ENCODE peak calls at places on chromosomes 2 and 18, in eight cellular contexts. J, I, B, Y, V, F, T and U are unnamed samples.

GRCh38 chr18:59094569-59094968 is 45.1 kb upstream of the SEC11C start:
- DNase-seq in I (no peak), Y (no peak), J (no peak), F (no peak), T (no peak), V (no peak), B (no peak), U (no peak)

GRCh38 chr2:234178309-234179030 is 128.0 kb downstream of the SPP2 start:
- DNase-seq in V (peak), I (no peak), Y (no peak), T (no peak), F (no peak), B (no peak), J (no peak), U (no peak)

GRCh38 chr18:22314406-22314805 is 103.3 kb downstream of the CTAGE1 start:
- DNase-seq in V (no peak), B (no peak), Y (no peak), I (no peak), F (no peak), J (no peak), T (no peak), U (no peak)

GRCh38 chr18:9017900-9018217 is 84.6 kb upstream of the NDUFV2 start:
- DNase-seq in Y (no peak), J (no peak), F (no peak), I (no peak), V (no peak), T (no peak), B (no peak), U (no peak)

GRCh38 chr2:174612960-174613359 is 15.4 kb upstream of the WIPF1 start:
- DNase-seq in I (no peak), T (no peak), J (no peak), V (no peak), F (no peak), Y (no peak), B (no peak), U (no peak)

GRCh38 chr18:71036783-71037182 is 747.9 kb downstream of the SOCS6 start:
- DNase-seq in J (no peak), F (no peak), Y (no peak), T (no peak), V (no peak), B (no peak), I (no peak), U (no peak)

GRCh38 chr2:202944403-202944802 is 32.3 kb downstream of the CARF start:
- DNase-seq in T (no peak), B (no peak), F (no peak), Y (no peak), V (no peak), I (no peak), J (no peak), U (no peak)

GRCh38 chr2:174615951-174616436 is 18.4 kb upstream of the WIPF1 start:
- DNase-seq in V (no peak), Y (no peak), I (no peak), J (no peak), T (no peak), F (no peak), B (no peak), U (no peak)

GRCh38 chr18:22198163-22198562 is 28.8 kb downstream of the GATA6 start:
- DNase-seq in V (no peak), Y (no peak), J (no peak), I (no peak), F (no peak), B (no peak), T (no peak), U (no peak)

GRCh38 chr18:23012249-23012648 is 79.1 kb downstream of the RBBP8 start:
- DNase-seq in J (no peak), I (no peak), T (no peak), V (no peak), B (no peak), Y (no peak), F (no peak), U (no peak)

GRCh38 chr2:239253705-239254104 is 147.1 kb downstream of the HDAC4 start:
- DNase-seq in J (no peak), I (no peak), F (no peak), B (no peak), T (no peak), Y (no peak), V (no peak), U (no peak)

GRCh38 chr2:16378031-16378430 is 287.6 kb downstream of the CYRIA start:
- DNase-seq in V (no peak), B (no peak), T (no peak), Y (no peak), F (no peak), J (no peak), I (no peak), U (no peak)

GRCh38 chr2:44974064-44974715 is 32.7 kb downstream of the SIX3 start:
- DNase-seq in B (no peak), F (no peak), Y (no peak), T (no peak), V (peak), J (peak), I (no peak), U (no peak)

GRCh38 chr18:3492166-3492565 is 42.2 kb downstream of the TGIF1 start:
- DNase-seq in T (no peak), I (no peak), B (no peak), J (no peak), V (no peak), F (no peak), Y (no peak), U (no peak)

GRCh38 chr2:98508690-98509054 is 64.0 kb downstream of the INPP4A start:
- DNase-seq in V (no peak), F (no peak), Y (no peak), T (no peak), J (peak), I (no peak), B (peak), U (no peak)

GRCh38 chr18:31658670-31659573 is 25.5 kb downstream of the B4GALT6 start:
- DNase-seq in F (no peak), B (no peak), Y (no peak), T (no peak), J (peak), V (no peak), I (no peak), U (no peak)

GRCh38 chr2:73981081-73981968 is 3.4 kb upstream of the TET3 start:
- DNase-seq in I (peak), Y (no peak), F (no peak), J (peak), B (peak), T (no peak), V (peak), U (no peak)

GRCh38 chr2:142687075-142687474 is 190.4 kb upstream of the KYNU start:
- DNase-seq in I (no peak), V (no peak), Y (no peak), J (no peak), B (no peak), T (no peak), F (no peak), U (no peak)

GRCh38 chr2:109611467-109612095 is 2.2 kb downstream of the SEPTIN10 start:
- DNase-seq in V (no peak), T (no peak), I (no peak), J (no peak), B (no peak), F (no peak), Y (no peak), U (no peak)

GRCh38 chr18:74216661-74217110 is 68.4 kb downstream of the TIMM21 start:
- DNase-seq in T (no peak), B (no peak), Y (no peak), V (no peak), J (no peak), I (no peak), F (no peak), U (no peak)

GRCh38 chr2:171297951-171298350 is 135.8 kb downstream of the METTL8 start:
- DNase-seq in Y (no peak), T (no peak), J (no peak), V (no peak), F (no peak), B (no peak), I (no peak), U (no peak)